ENCODE peak calls at places on chromosomes 4 and X, in six cellular contexts. W is hepatocyte, P is bronchial epithelial cell, J is foreskin fibroblast, S is mucosa of descending colon, X is tibial artery. Z is an unnamed sample.

GRCh38 chrX:129529685-129530281 is 6.5 kb upstream of the SMARCA1 start:
- DNase-seq in S (no peak), P (peak; percentile 55), W (peak; percentile 18), X (no peak), J (no peak), Z (no peak)

GRCh38 chrX:110407910-110408545 is 49.4 kb downstream of the RTL9 start:
- DNase-seq in J (no peak), W (peak; percentile 72), S (peak; percentile 76), X (no peak), P (peak; percentile 52), Z (peak; percentile 46)

GRCh38 chrX:126770179-126770578 is 49.4 kb upstream of the PRR32 start:
- DNase-seq in W (peak; percentile 21), P (peak; percentile 13), J (no peak), S (no peak), X (no peak), Z (no peak)

GRCh38 chrX:112636288-112636687 is 43.5 kb downstream of the LHFPL1 start:
- DNase-seq in S (no peak), W (no peak), P (no peak), J (no peak), X (no peak), Z (no peak)

GRCh38 chr4:119218093-119218492 is 5.6 kb downstream of the USP53 start:
- DNase-seq in J (no peak), P (no peak), S (no peak), X (no peak), W (no peak), Z (no peak)

GRCh38 chrX:81259714-81260395 is 58.0 kb downstream of the SH3BGRL start:
- DNase-seq in J (no peak), P (peak; percentile 53), W (no peak), X (no peak), S (no peak), Z (peak; percentile 25)

GRCh38 chrX:23548164-23548563 is 119.1 kb upstream of the PRDX4 start:
- DNase-seq in X (no peak), P (no peak), S (no peak), J (no peak), W (no peak), Z (no peak)

GRCh38 chr4:169986369-169986768 is 39.8 kb downstream of the MFAP3L start:
- DNase-seq in S (no peak), X (no peak), J (no peak), W (no peak), P (no peak), Z (no peak)

GRCh38 chr4:142687547-142688275 is 158.4 kb downstream of the INPP4B start:
- DNase-seq in P (peak; percentile 17), S (no peak), X (no peak), J (no peak), W (no peak), Z (no peak)

GRCh38 chr4:160652790-160653189 is 1511.0 kb downstream of the FSTL5 start:
- DNase-seq in P (no peak), S (no peak), J (no peak), X (no peak), W (no peak), Z (no peak)

GRCh38 chr4:47525154-47525819 is 40.2 kb downstream of the ATP10D start:
- DNase-seq in W (peak; percentile 11), P (peak; percentile 94), X (no peak), J (peak; percentile 88), S (no peak), Z (peak; percentile 88)

GRCh38 chr4:18318682-18319410 is 297.3 kb upstream of the LCORL start:
- DNase-seq in X (no peak), W (no peak), J (no peak), P (no peak), S (peak; percentile 9), Z (no peak)

GRCh38 chrX:12989456-12989855 is 14.5 kb downstream of the TMSB4X start:
- DNase-seq in W (no peak), X (no peak), P (no peak), J (no peak), S (no peak), Z (no peak)

GRCh38 chr4:139725236-139725635 is 59.6 kb downstream of the MGST2 start:
- DNase-seq in S (no peak), W (no peak), P (no peak), J (no peak), X (no peak), Z (no peak)

GRCh38 chr4:48557478-48557877 is 67.4 kb downstream of the ZAR1 start:
- DNase-seq in J (no peak), P (peak; percentile 7), S (no peak), X (no peak), W (no peak), Z (no peak)
- TF ChIP-seq CTCF in J (peak; percentile 25), P (peak; percentile 29), S (no peak), X (no peak), W (peak; percentile 19), Z (peak; percentile 61)

DNA sequence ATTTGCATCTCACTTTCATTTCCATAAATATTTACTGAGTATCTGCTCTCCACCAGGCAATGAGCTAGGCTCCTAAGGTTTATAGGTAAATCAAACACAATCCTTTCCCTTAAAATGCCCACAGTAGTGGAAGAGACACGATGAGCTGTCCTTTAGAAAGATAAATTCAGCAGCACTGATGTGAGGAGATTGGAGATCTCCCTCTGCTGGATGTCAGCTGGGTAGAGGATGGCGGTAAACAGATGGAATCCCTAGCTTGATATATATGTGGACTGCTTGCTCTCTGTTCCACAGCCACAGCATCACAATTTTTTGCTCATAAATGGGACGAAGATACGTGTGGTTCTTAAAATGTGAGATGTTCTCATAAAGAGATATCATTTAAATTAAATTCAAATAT is 216.4 kb upstream of the RASGEF1B start:
- DNase-seq in X (no peak), P (peak; percentile 35), S (peak; percentile 17), W (no peak), J (peak; percentile 6), Z (no peak)
- TF ChIP-seq CTCF in X (no peak), P (peak; percentile 46), S (no peak), W (peak; percentile 34), J (no peak), Z (no peak)

GRCh38 chr4:121514443-121514842 is 133.6 kb upstream of the QRFPR start:
- DNase-seq in X (no peak), J (no peak), S (no peak), P (no peak), W (no peak), Z (no peak)
- TF ChIP-seq CTCF in X (no peak), J (no peak), S (no peak), P (no peak), W (no peak), Z (peak; percentile 30)

GRCh38 chrX:134294548-134294947 is 57.6 kb downstream of the CCDC160 start:
- DNase-seq in S (no peak), W (no peak), P (peak; percentile 15), J (peak; percentile 0), X (no peak), Z (no peak)
- TF ChIP-seq CTCF in S (no peak), W (peak; percentile 14), P (peak; percentile 13), J (peak; percentile 27), X (no peak), Z (peak; percentile 41)

GRCh38 chr4:111945014-111945413 is 200.2 kb upstream of the FAM241A start:
- DNase-seq in P (peak; percentile 7), S (no peak), J (no peak), X (no peak), W (peak; percentile 16), Z (peak; percentile 21)

GRCh38 chr4:111946789-111947188 is 198.5 kb upstream of the FAM241A start:
- DNase-seq in X (no peak), J (no peak), P (no peak), S (no peak), W (no peak), Z (no peak)

GRCh38 chr4:111941957-111942356 is 203.3 kb upstream of the FAM241A start:
- DNase-seq in W (no peak), J (no peak), P (no peak), X (no peak), S (no peak), Z (no peak)

GRCh38 chr4:111943796-111944203 is 201.5 kb upstream of the FAM241A start:
- DNase-seq in S (peak; percentile 72), J (peak; percentile 50), X (no peak), P (peak; percentile 69), W (peak; percentile 71), Z (peak; percentile 41)
- TF ChIP-seq CTCF in S (peak; percentile 48), J (peak; percentile 60), X (no peak), P (peak; percentile 82), W (peak; percentile 64), Z (peak; percentile 78)

GRCh38 chr4:91243132-91243531 is 1060.6 kb upstream of the GRID2 start:
- DNase-seq in J (no peak), W (peak; percentile 5), X (no peak), P (peak; percentile 12), S (no peak), Z (no peak)
- TF ChIP-seq CTCF in J (no peak), W (no peak), X (no peak), P (no peak), S (no peak), Z (no peak)

GRCh38 chrX:124212622-124213021 is 119.8 kb upstream of the TEX13D start:
- DNase-seq in P (no peak), X (no peak), J (no peak), S (no peak), W (no peak), Z (no peak)

GRCh38 chrX:124209792-124210576 is 122.5 kb upstream of the TEX13D start:
- DNase-seq in X (no peak), J (no peak), W (no peak), P (peak; percentile 26), S (no peak), Z (no peak)

GRCh38 chrX:124215786-124216185 is 116.7 kb upstream of the TEX13D start:
- DNase-seq in P (no peak), W (no peak), S (no peak), X (no peak), J (no peak), Z (no peak)

GRCh38 chrX:124208675-124209074 is 123.8 kb upstream of the TEX13D start:
- DNase-seq in S (no peak), W (no peak), X (no peak), P (no peak), J (no peak), Z (no peak)

GRCh38 chrX:124211312-124211942 is 121.0 kb upstream of the TEX13D start:
- DNase-seq in J (no peak), W (peak; percentile 37), S (no peak), X (no peak), P (peak; percentile 46), Z (peak; percentile 15)
- TF ChIP-seq CTCF in J (peak; percentile 42), W (peak; percentile 45), S (no peak), X (peak; percentile 39), P (peak; percentile 51), Z (peak; percentile 71)

GRCh38 chr4:64911846-64912245 is 502.6 kb upstream of the TECRL start:
- DNase-seq in X (no peak), P (no peak), J (no peak), S (no peak), W (no peak), Z (no peak)
- TF ChIP-seq CTCF in X (no peak), P (no peak), J (no peak), S (no peak), W (no peak), Z (no peak)

DNA sequence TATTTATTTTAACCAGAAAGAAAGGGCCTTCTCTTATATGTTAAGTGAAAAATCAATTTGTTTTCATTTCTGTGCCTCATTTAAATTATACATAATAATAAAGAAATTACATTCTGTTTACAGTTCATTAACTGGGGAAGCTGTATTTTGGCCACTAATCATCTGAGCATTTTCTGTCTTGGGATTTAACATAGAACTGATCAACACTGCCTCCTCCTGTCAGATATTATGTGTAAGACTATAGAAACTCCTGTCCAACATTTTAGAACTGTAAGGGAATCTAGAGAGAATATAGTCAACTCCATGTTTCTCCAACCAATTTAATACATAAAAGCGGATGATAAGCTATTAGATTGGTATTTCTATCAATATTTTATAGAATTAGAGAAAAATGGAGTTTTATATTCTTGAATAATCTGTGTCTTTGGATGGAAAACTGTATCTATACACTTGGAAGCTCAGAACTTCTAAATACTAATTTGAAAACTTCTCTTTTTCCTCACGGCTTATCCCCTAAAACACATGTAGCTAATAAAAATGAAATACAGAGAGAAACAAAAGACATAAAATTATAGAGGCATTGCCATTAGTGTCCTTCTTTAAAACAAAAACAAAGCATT is 33.0 kb downstream of the ENPEP start:
- DNase-seq in P (peak; percentile 40), J (peak; percentile 21), W (peak; percentile 61), S (peak; percentile 11), X (no peak), Z (peak; percentile 50)
- TF ChIP-seq CTCF in P (no peak), J (peak; percentile 39), W (peak; percentile 64), S (peak; percentile 17), X (no peak), Z (peak; percentile 80)

Z was measured in HFFc6.